ENCODE peak calls at places on chromosome 20, in five cellular contexts. One of them, this sample, is unnamed.

GRCh38 chr20:22824077-22824476 is 211.0 kb upstream of the SSTR4 start:
- DNase-seq in HCT116: no peak
- DNase-seq in AG04450: no peak
- DNase-seq in breast epithelium: no peak
- DNase-seq in CD4-positive, alpha-beta T cell: no peak
- DNase-seq in this sample: no peak

GRCh38 chr20:11324990-11325389 is 592.7 kb upstream of the BTBD3 start:
- DNase-seq in HCT116: no peak
- DNase-seq in breast epithelium: no peak
- DNase-seq in AG04450: no peak
- DNase-seq in CD4-positive, alpha-beta T cell: no peak
- DNase-seq in this sample: no peak

GRCh38 chr20:63973636-63974401 is 4.1 kb upstream of the ZNF512B start:
- DNase-seq in breast epithelium: peak; percentile 91
- DNase-seq in HCT116: peak; percentile 62
- DNase-seq in AG04450: peak; percentile 55
- DNase-seq in CD4-positive, alpha-beta T cell: peak; percentile 78
- DNase-seq in this sample: peak; percentile 96

GRCh38 chr20:2101935-2102584 is 433 bp downstream of the STK35 start:
- DNase-seq in HCT116: peak; percentile 91
- DNase-seq in breast epithelium: peak; percentile 89
- DNase-seq in AG04450: peak; percentile 83
- DNase-seq in CD4-positive, alpha-beta T cell: peak; percentile 86
- DNase-seq in this sample: peak; percentile 88

GRCh38 chr20:38369387-38369786 is 23.1 kb downstream of the LBP start:
- DNase-seq in CD4-positive, alpha-beta T cell: no peak
- DNase-seq in breast epithelium: no peak
- DNase-seq in HCT116: peak; percentile 2
- DNase-seq in AG04450: no peak
- DNase-seq in this sample: peak; percentile 22

GRCh38 chr20:6034134-6034969 is 19.5 kb downstream of the LRRN4 start:
- DNase-seq in CD4-positive, alpha-beta T cell: no peak
- DNase-seq in AG04450: no peak
- DNase-seq in HCT116: no peak
- DNase-seq in breast epithelium: no peak
- DNase-seq in this sample: no peak

GRCh38 chr20:31837896-31838397 is 7.5 kb downstream of the FOXS1 start:
- DNase-seq in HCT116: no peak
- DNase-seq in AG04450: no peak
- DNase-seq in breast epithelium: no peak
- DNase-seq in CD4-positive, alpha-beta T cell: no peak
- DNase-seq in this sample: peak; percentile 51

GRCh38 chr20:39611901-39612300 is 649.8 kb downstream of the DHX35 start:
- DNase-seq in CD4-positive, alpha-beta T cell: no peak
- DNase-seq in breast epithelium: no peak
- DNase-seq in HCT116: no peak
- DNase-seq in AG04450: no peak
- DNase-seq in this sample: no peak

GRCh38 chr20:31661625-31662371 is 24.1 kb downstream of the COX4I2 start:
- DNase-seq in CD4-positive, alpha-beta T cell: peak; percentile 77
- DNase-seq in breast epithelium: peak; percentile 70
- DNase-seq in HCT116: peak; percentile 40
- DNase-seq in AG04450: no peak
- DNase-seq in this sample: peak; percentile 64

GRCh38 chr20:54377992-54378773 is 97.2 kb upstream of the DOK5 start:
- DNase-seq in breast epithelium: no peak
- DNase-seq in CD4-positive, alpha-beta T cell: no peak
- DNase-seq in HCT116: no peak
- DNase-seq in AG04450: no peak
- DNase-seq in this sample: no peak

GRCh38 chr20:21002486-21002885 is 103.7 kb downstream of the LINC00237 start:
- DNase-seq in AG04450: no peak
- DNase-seq in breast epithelium: no peak
- DNase-seq in HCT116: no peak
- DNase-seq in CD4-positive, alpha-beta T cell: no peak
- DNase-seq in this sample: no peak

DNA sequence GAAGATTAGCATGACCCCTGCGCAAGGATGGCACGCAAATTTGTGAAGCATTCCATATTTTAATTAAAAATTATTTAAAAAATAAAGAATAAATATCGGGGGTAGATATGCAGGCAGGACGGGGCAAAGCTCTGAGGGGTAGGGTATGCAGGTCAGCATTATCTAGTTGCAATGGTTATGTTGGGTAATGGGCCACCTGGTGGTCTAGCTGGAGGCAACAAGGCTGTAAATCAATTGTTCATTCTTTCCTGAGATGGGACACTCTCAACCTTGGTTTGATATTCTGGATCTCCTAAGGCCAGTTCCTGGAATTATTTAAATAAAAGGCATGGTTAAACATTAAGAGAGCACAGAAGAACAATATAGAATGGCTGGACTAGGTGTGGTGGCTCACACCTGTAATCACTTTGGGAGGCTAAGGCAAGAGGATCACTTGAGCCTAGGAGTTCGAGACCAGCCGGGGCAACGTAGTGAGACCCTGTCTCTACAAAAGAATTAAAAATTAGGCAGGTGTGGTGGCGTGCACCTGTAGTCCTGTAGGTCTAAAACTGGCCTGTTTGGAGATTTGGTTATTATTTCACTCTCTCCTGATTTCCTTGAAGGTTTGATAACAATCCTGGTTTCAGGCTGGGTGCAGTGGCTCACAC is 15.5 kb downstream of the SRSF6 start:
- DNase-seq in AG04450: no peak
- DNase-seq in HCT116: no peak
- DNase-seq in breast epithelium: no peak
- DNase-seq in CD4-positive, alpha-beta T cell: no peak
- DNase-seq in this sample: no peak
- TF ChIP-seq CTCF in AG04450: no peak
- TF ChIP-seq CTCF in HCT116: no peak
- TF ChIP-seq CTCF in breast epithelium: no peak
- TF ChIP-seq CTCF in CD4-positive, alpha-beta T cell: no peak
- TF ChIP-seq CTCF in this sample: no peak

GRCh38 chr20:45299786-45300185 is 6.9 kb upstream of the RBPJL start:
- DNase-seq in CD4-positive, alpha-beta T cell: no peak
- DNase-seq in HCT116: no peak
- DNase-seq in breast epithelium: no peak
- DNase-seq in AG04450: no peak
- DNase-seq in this sample: no peak
- TF ChIP-seq CTCF in CD4-positive, alpha-beta T cell: no peak
- TF ChIP-seq CTCF in HCT116: no peak
- TF ChIP-seq CTCF in breast epithelium: no peak
- TF ChIP-seq CTCF in AG04450: no peak
- TF ChIP-seq CTCF in this sample: no peak

GRCh38 chr20:44734938-44735337 is 10.7 kb upstream of the KCNK15 start:
- DNase-seq in HCT116: no peak
- DNase-seq in AG04450: no peak
- DNase-seq in breast epithelium: no peak
- DNase-seq in CD4-positive, alpha-beta T cell: no peak
- DNase-seq in this sample: peak; percentile 88
- TF ChIP-seq CTCF in HCT116: peak; percentile 36
- TF ChIP-seq CTCF in AG04450: peak; percentile 51
- TF ChIP-seq CTCF in breast epithelium: no peak
- TF ChIP-seq CTCF in CD4-positive, alpha-beta T cell: no peak
- TF ChIP-seq CTCF in this sample: no peak

DNA sequence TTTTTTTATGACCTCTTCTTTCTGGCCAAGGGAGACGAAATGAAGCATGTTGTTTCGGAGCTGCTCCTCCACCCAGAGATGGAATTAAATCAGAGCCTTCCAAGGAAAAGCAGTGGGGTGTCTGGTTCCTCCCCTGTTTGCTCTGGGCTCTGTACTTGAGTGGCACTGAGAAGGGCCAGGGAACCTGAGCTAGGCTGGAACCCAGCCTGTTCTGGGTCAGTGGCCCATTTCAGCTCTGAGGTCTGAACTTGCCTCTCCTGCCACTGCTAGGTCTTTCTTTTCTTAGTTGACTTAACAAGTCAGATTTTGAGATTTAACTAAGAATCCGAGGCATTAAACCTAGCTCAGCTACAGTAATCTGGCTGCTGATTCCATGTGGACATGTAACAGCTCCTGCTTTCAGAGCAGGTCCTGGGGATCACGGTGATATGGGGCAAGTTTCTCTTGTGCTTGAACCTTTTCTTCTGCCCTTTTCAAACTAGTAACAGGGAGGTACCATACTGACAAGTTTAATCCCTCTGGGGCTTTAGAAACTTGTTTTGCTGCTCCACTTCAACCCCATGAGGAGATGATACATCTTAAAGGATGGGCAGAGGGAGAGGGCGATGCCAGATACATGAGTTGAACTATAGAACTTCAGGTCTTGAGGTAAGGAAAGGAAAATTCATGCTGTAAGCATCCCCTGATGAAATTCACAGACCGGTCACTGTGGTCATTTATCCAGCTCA is 101.1 kb downstream of the SLC24A3 start:
- DNase-seq in HCT116: no peak
- DNase-seq in breast epithelium: no peak
- DNase-seq in AG04450: no peak
- DNase-seq in CD4-positive, alpha-beta T cell: no peak
- DNase-seq in this sample: no peak
- TF ChIP-seq CTCF in HCT116: no peak
- TF ChIP-seq CTCF in breast epithelium: no peak
- TF ChIP-seq CTCF in AG04450: no peak
- TF ChIP-seq CTCF in CD4-positive, alpha-beta T cell: no peak
- TF ChIP-seq CTCF in this sample: no peak

GRCh38 chr20:14765370-14765701 is 427.9 kb upstream of the FLRT3 start:
- DNase-seq in breast epithelium: no peak
- DNase-seq in CD4-positive, alpha-beta T cell: no peak
- DNase-seq in HCT116: no peak
- DNase-seq in AG04450: no peak
- DNase-seq in this sample: no peak
- TF ChIP-seq CTCF in breast epithelium: no peak
- TF ChIP-seq CTCF in CD4-positive, alpha-beta T cell: no peak
- TF ChIP-seq CTCF in HCT116: no peak
- TF ChIP-seq CTCF in AG04450: no peak
- TF ChIP-seq CTCF in this sample: no peak